ENCODE peak calls at places on chromosome 13, in five cellular contexts. H, T, S, C and F are unnamed samples.

GRCh38 chr13:46717275-46717674 is 79.7 kb downstream of the ESD start:
- DNase-seq in H (no peak), T (no peak), S (no peak), C (no peak), F (no peak)

GRCh38 chr13:59997976-59998375 is 165.8 kb downstream of the DIAPH3 start:
- DNase-seq in H (no peak), T (no peak), S (no peak), C (no peak), F (no peak)

GRCh38 chr13:48644951-48645350 is 8.8 kb upstream of the CYSLTR2 start:
- DNase-seq in H (no peak), T (no peak), S (no peak), C (no peak), F (no peak)

GRCh38 chr13:31310781-31311180 is 111.0 kb downstream of the B3GLCT start:
- DNase-seq in H (no peak), T (no peak), S (no peak), C (no peak), F (no peak)

GRCh38 chr13:22596157-22596863 is 584.5 kb upstream of the SGCG start:
- DNase-seq in H (no peak), T (no peak), S (no peak), C (no peak), F (no peak)

GRCh38 chr13:98462946-98463345 is 114.0 kb downstream of the STK24 start:
- DNase-seq in H (no peak), T (no peak), S (no peak), C (no peak), F (no peak)

GRCh38 chr13:33678906-33679657 is 138.9 kb upstream of the RFC3 start:
- DNase-seq in H (peak; percentile 6), T (peak; percentile 81), S (peak; percentile 81), C (peak; percentile 70), F (peak; percentile 90)

GRCh38 chr13:99525967-99526366 is 24.7 kb downstream of the TM9SF2 start:
- DNase-seq in H (no peak), T (no peak), S (no peak), C (no peak), F (no peak)

GRCh38 chr13:95709101-95709500 is 32.2 kb downstream of the DNAJC3 start:
- DNase-seq in H (no peak), T (no peak), S (no peak), C (no peak), F (no peak)

GRCh38 chr13:91078093-91078679 is 269.3 kb upstream of the MIR17HG start:
- DNase-seq in H (no peak), T (peak; percentile 25), S (no peak), C (no peak), F (peak; percentile 21)

GRCh38 chr13:98162935-98163334 is 14.1 kb downstream of the RNF113B start:
- DNase-seq in H (no peak), T (no peak), S (no peak), C (no peak), F (no peak)

GRCh38 chr13:111925146-111925875 is 141.6 kb upstream of the SOX1 start:
- DNase-seq in H (no peak), T (no peak), S (no peak), C (no peak), F (no peak)

GRCh38 chr13:109253316-109253715 is 533.1 kb downstream of the IRS2 start:
- DNase-seq in H (no peak), T (no peak), S (no peak), C (no peak), F (no peak)

GRCh38 chr13:42990147-42990990 is 1.7 kb downstream of the EPSTI1 start:
- DNase-seq in H (no peak), T (no peak), S (no peak), C (no peak), F (no peak)

GRCh38 chr13:31005066-31005465 is 72.6 kb downstream of the TEX26 start:
- DNase-seq in H (no peak), T (no peak), S (no peak), C (no peak), F (no peak)

GRCh38 chr13:44399045-44399444 is 25.4 kb downstream of the SERP2 start:
- DNase-seq in H (no peak), T (no peak), S (peak; percentile 14), C (no peak), F (no peak)

GRCh38 chr13:76019421-76020044 is 383.4 kb downstream of the LMO7 start:
- DNase-seq in H (no peak), T (peak; percentile 26), S (peak; percentile 74), C (no peak), F (peak; percentile 88)

GRCh38 chr13:45492538-45492937 is 27.8 kb downstream of the COG3 start:
- DNase-seq in H (no peak), T (peak; percentile 50), S (no peak), C (no peak), F (no peak)

GRCh38 chr13:110869805-110870706 is 44.8 kb downstream of the ANKRD10 start:
- DNase-seq in H (peak; percentile 99), T (peak; percentile 100), S (peak; percentile 86), C (peak; percentile 22), F (peak; percentile 98)

GRCh38 chr13:105806335-105806920 is 729.0 kb downstream of the EFNB2 start:
- DNase-seq in H (no peak), T (peak; percentile 20), S (no peak), C (no peak), F (no peak)

GRCh38 chr13:59318320-59318930 is 845.3 kb downstream of the DIAPH3 start:
- DNase-seq in H (no peak), T (peak; percentile 82), S (peak; percentile 83), C (peak; percentile 72), F (peak; percentile 65)

GRCh38 chr13:59609421-59609820 is 554.3 kb downstream of the DIAPH3 start:
- DNase-seq in H (no peak), T (no peak), S (no peak), C (no peak), F (no peak)

GRCh38 chr13:100650321-100650720 is 24.3 kb downstream of the TMTC4 start:
- DNase-seq in H (no peak), T (no peak), S (no peak), C (no peak), F (no peak)

GRCh38 chr13:110283661-110284516 is 23.1 kb downstream of the COL4A1 start:
- DNase-seq in H (no peak), T (peak; percentile 73), S (no peak), C (no peak), F (no peak)

GRCh38 chr13:110788778-110789177 is 75.3 kb downstream of the ING1 start:
- DNase-seq in H (no peak), T (no peak), S (no peak), C (no peak), F (no peak)

GRCh38 chr13:23547000-23547590 is 23.1 kb upstream of the TNFRSF19 start:
- DNase-seq in H (no peak), T (peak; percentile 69), S (peak; percentile 69), C (no peak), F (no peak)

GRCh38 chr13:44660050-44660449 is 83.9 kb upstream of the TSC22D1 start:
- DNase-seq in H (no peak), T (peak; percentile 30), S (no peak), C (no peak), F (no peak)

GRCh38 chr13:112510002-112510780 is 77.8 kb downstream of the TUBGCP3 start:
- DNase-seq in H (no peak), T (peak; percentile 71), S (no peak), C (peak; percentile 43), F (peak; percentile 55)

GRCh38 chr13:49995535-49996165 is 1.2 kb upstream of the TRIM13 start:
- DNase-seq in H (no peak), T (no peak), S (no peak), C (peak; percentile 74), F (no peak)

GRCh38 chr13:113272791-113273190 is 24.2 kb upstream of the LAMP1 start:
- DNase-seq in H (no peak), T (no peak), S (no peak), C (peak; percentile 78), F (no peak)

GRCh38 chr13:99916366-99917103 is 55.0 kb downstream of the ZIC5 start:
- DNase-seq in H (no peak), T (peak; percentile 82), S (no peak), C (peak; percentile 58), F (peak; percentile 69)

GRCh38 chr13:37369618-37370017 is 228.9 kb downstream of the POSTN start:
- DNase-seq in H (no peak), T (peak; percentile 28), S (no peak), C (no peak), F (no peak)

GRCh38 chr13:20776751-20777150 is 3.0 kb upstream of the EEF1AKMT1 start:
- DNase-seq in H (no peak), T (no peak), S (no peak), C (no peak), F (no peak)

GRCh38 chr13:33322965-33323668 is 37.6 kb upstream of the STARD13 start:
- DNase-seq in H (no peak), T (no peak), S (no peak), C (no peak), F (no peak)

GRCh38 chr13:45529758-45530157 is 65.0 kb downstream of the COG3 start:
- DNase-seq in H (no peak), T (no peak), S (no peak), C (no peak), F (peak; percentile 39)

GRCh38 chr13:23679214-23679613 is 109.0 kb downstream of the TNFRSF19 start:
- DNase-seq in H (no peak), T (peak; percentile 21), S (no peak), C (no peak), F (peak; percentile 87)